ENCODE peak calls at places on chromosomes 4 and X, in eight cellular contexts. W, M, R, B, N, V, Q and F are unnamed samples.

GRCh38 chrX:41265615-41266014 is 68.3 kb upstream of the DDX3X start:
- DNase-seq in B (peak), V (no peak), W (no peak), Q (no peak), M (peak), R (no peak), N (peak), F (no peak)

GRCh38 chrX:41984628-41985027 is 61.3 kb upstream of the CASK start:
- DNase-seq in M (no peak), N (no peak), W (no peak), B (no peak), R (no peak), V (no peak), Q (no peak), F (peak)

GRCh38 chr4:56434599-56435000 is 815 bp downstream of the PPAT start:
- DNase-seq in V (peak), Q (peak), N (no peak), B (peak), W (no peak), R (no peak), M (peak), F (peak)

GRCh38 chr4:73978886-73979285 is 2.9 kb downstream of the PF4 start:
- DNase-seq in R (no peak), V (peak), N (peak), Q (no peak), W (no peak), M (peak), B (no peak), F (peak)

GRCh38 chr4:2449511-2450392 is 19.2 kb upstream of the RNF4 start:
- DNase-seq in W (no peak), V (no peak), N (no peak), Q (no peak), M (no peak), R (no peak), B (no peak), F (no peak)

GRCh38 chrX:11499076-11500044 is 166.4 kb downstream of the ARHGAP6 start:
- DNase-seq in Q (no peak), M (peak), R (no peak), B (no peak), W (no peak), V (peak), N (no peak), F (no peak)

GRCh38 chrX:154401918-154402621 is 3.9 kb downstream of the RPL10 start:
- DNase-seq in Q (no peak), B (no peak), N (no peak), R (no peak), W (no peak), V (peak), M (no peak), F (no peak)

GRCh38 chr4:138035781-138036258 is 206.3 kb downstream of the SLC7A11 start:
- DNase-seq in B (no peak), R (no peak), Q (peak), N (peak), M (peak), V (peak), W (no peak), F (peak)

GRCh38 chr4:4990857-4991540 is 28.3 kb downstream of the CYTL1 start:
- DNase-seq in V (peak), R (no peak), Q (peak), B (no peak), M (peak), N (peak), W (no peak), F (peak)

GRCh38 chr4:48223633-48224295 is 45.9 kb downstream of the TEC start:
- DNase-seq in Q (no peak), N (peak), M (peak), B (no peak), V (peak), R (no peak), W (no peak), F (peak)